ENCODE peak calls at places on chromosomes 3 and 15, in five cellular contexts. E is H1, Y is endothelial cell of umbilical vein, Z is HCT116, R is stomach. I is an unnamed sample.

GRCh38 chr3:5186854-5187151 is 704 bp upstream of the EDEM1 start:
- DNase-seq in Y (no peak), R (no peak), Z (no peak), E (no peak), I (no peak)

GRCh38 chr3:50050361-50050760 is 38.4 kb upstream of the RBM5 start:
- DNase-seq in R (no peak), Z (no peak), Y (peak), E (no peak), I (no peak)

GRCh38 chr3:174198199-174198598 is 660.9 kb upstream of the NAALADL2 start:
- DNase-seq in Z (no peak), R (no peak), Y (peak), E (no peak), I (no peak)

GRCh38 chr3:170485696-170486095 is 67.0 kb downstream of the CLDN11 start:
- DNase-seq in R (no peak), Z (no peak), E (no peak), Y (no peak), I (no peak)

GRCh38 chr3:35120026-35120425 is 519.3 kb upstream of the ARPP21 start:
- DNase-seq in Z (no peak), E (no peak), Y (no peak), R (no peak), I (no peak)

GRCh38 chr3:72100626-72101187 is 315.8 kb upstream of the PROK2 start:
- DNase-seq in R (peak), E (peak), Y (no peak), Z (no peak), I (no peak)

GRCh38 chr3:5709704-5710103 is 522.2 kb downstream of the EDEM1 start:
- DNase-seq in R (no peak), E (no peak), Y (no peak), Z (no peak), I (no peak)

GRCh38 chr15:40114218-40114617 is 5.5 kb upstream of the BMF start:
- DNase-seq in R (no peak), Y (no peak), Z (no peak), E (no peak), I (no peak)

GRCh38 chr15:41577863-41578735 is 19.1 kb downstream of the TYRO3 start:
- DNase-seq in Z (no peak), E (no peak), R (no peak), Y (no peak), I (no peak)

GRCh38 chr3:173399001-173399400 is 1.5 kb downstream of the NLGN1 start:
- DNase-seq in E (no peak), Y (peak), Z (no peak), R (no peak), I (no peak)

GRCh38 chr3:158659454-158660237 is 12.8 kb downstream of the LXN start:
- DNase-seq in E (peak), R (peak), Z (peak), Y (peak), I (no peak)

GRCh38 chr15:55627730-55628368 is 39.7 kb upstream of the PYGO1 start:
- DNase-seq in R (peak), Y (peak), E (no peak), Z (peak), I (no peak)

GRCh38 chr3:110454066-110454465 is 617.5 kb upstream of the NECTIN3 start:
- DNase-seq in E (no peak), R (no peak), Z (no peak), Y (peak), I (no peak)

GRCh38 chr15:66730168-66731014 is 28.4 kb downstream of the SMAD6 start:
- DNase-seq in Z (no peak), E (no peak), R (no peak), Y (peak), I (no peak)

GRCh38 chr15:98177950-98178848 is 217.7 kb downstream of the ARRDC4 start:
- DNase-seq in E (peak), R (peak), Y (peak), Z (peak), I (no peak)

GRCh38 chr15:43185161-43186002 is at the start of gene CCNDBP1:
- DNase-seq in E (peak), Z (peak), R (peak), Y (peak), I (no peak)

GRCh38 chr3:10299679-10300078 is 6.9 kb upstream of the GHRL start:
- DNase-seq in Z (no peak), E (no peak), R (no peak), Y (no peak), I (no peak)

GRCh38 chr15:66882251-66883020 is 180.4 kb downstream of the SMAD6 start:
- DNase-seq in R (no peak), Y (peak), E (peak), Z (no peak), I (peak)

GRCh38 chr3:8416965-8417364 is 84.7 kb upstream of the LMCD1 start:
- DNase-seq in Z (peak), Y (peak), R (peak), E (peak), I (no peak)

GRCh38 chr3:9955611-9956352 is 3.6 kb upstream of the PRRT3 start:
- DNase-seq in Y (no peak), E (no peak), R (no peak), Z (no peak), I (no peak)

GRCh38 chr3:159884661-159885402 is 103.8 kb upstream of the IL12A start:
- DNase-seq in Z (no peak), Y (peak), E (no peak), R (no peak), I (no peak)

GRCh38 chr3:128605091-128606046 is 45.2 kb downstream of the RPN1 start:
- DNase-seq in Y (no peak), E (no peak), R (no peak), Z (no peak), I (no peak)

GRCh38 chr3:113536627-113537101 is 4.3 kb downstream of the SIDT1 start:
- DNase-seq in R (no peak), Y (peak), Z (no peak), E (no peak), I (no peak)

GRCh38 chr3:184757010-184757651 is 45.3 kb upstream of the MAGEF1 start:
- DNase-seq in E (no peak), Y (peak), Z (no peak), R (peak), I (no peak)

GRCh38 chr15:87362531-87362930 is 894.0 kb downstream of the NTRK3 start:
- DNase-seq in Z (no peak), Y (no peak), R (no peak), E (no peak), I (no peak)

GRCh38 chr3:141399979-141400971 is 32.0 kb downstream of the ZBTB38 start:
- DNase-seq in E (no peak), Z (no peak), R (no peak), Y (no peak), I (no peak)
- TF ChIP-seq POLR2AphosphoS5 in E (no peak), Z (no peak), R (no peak), Y (no peak), I (no peak)

GRCh38 chr15:92820233-92821021 is 79.7 kb upstream of the CHD2 start:
- DNase-seq in Z (peak), Y (peak), E (peak), R (peak), I (no peak)
- TF ChIP-seq POLR2AphosphoS5 in Z (peak), Y (peak), E (peak), R (peak), I (peak)

GRCh38 chr3:177622982-177623617 is 425.8 kb upstream of the TBL1XR1 start:
- DNase-seq in Z (no peak), R (no peak), E (no peak), Y (no peak), I (no peak)
- TF ChIP-seq POLR2AphosphoS5 in Z (no peak), R (no peak), E (no peak), Y (no peak), I (no peak)

DNA sequence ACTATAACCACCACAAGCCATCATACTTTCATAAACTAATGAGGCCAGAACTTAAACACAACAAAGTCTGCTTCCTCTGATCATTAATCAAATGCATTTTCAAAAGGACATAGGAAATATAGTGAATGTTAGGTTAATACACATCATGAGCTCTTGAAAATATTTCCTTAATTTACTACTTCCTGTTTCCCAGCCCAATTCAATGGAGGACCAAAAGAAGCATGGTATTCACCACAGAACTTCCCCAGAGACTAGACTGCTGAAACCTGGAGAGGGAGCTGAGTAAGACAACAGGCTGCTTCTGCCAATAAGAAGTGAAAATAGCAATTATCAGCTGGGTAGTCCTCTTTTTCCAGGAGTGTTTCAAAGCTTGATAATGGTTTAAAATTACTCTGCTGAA is 250.2 kb downstream of the ULK4 start:
- DNase-seq in R (no peak), E (no peak), Y (peak), Z (no peak), I (no peak)
- TF ChIP-seq POLR2AphosphoS5 in R (no peak), E (no peak), Y (no peak), Z (no peak), I (no peak)

DNA sequence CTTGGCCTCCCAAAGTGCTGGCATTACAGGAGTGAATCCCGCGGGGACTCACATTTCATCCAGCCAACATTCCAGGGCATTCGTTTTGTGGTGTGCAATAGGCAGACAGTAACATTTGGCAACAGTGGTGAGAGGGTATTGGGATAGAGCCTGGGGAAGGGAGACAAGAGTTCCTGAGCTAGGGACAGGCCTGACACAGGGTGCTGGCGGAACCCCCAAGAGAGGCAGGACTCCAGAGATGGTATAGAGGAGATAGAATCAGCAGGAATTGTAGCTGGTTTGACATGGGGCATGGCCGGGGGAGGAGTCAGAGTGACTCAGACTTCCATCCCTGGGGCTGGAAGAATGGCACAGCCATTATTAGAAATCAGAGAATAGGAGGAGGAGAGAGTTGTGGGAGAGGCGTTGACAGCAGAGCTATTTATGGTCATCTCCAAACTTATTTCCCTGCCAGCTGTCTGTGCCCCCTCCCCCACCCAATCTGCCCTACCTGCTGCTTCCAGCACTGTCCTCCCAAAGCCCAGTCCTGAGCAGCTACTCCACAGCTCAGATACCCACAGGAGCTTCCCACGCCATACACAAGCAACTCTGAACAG is 4.4 kb upstream of the IDH2 start:
- DNase-seq in R (no peak), E (no peak), Z (no peak), Y (peak), I (no peak)
- TF ChIP-seq POLR2AphosphoS5 in R (no peak), E (no peak), Z (no peak), Y (no peak), I (no peak)

DNA sequence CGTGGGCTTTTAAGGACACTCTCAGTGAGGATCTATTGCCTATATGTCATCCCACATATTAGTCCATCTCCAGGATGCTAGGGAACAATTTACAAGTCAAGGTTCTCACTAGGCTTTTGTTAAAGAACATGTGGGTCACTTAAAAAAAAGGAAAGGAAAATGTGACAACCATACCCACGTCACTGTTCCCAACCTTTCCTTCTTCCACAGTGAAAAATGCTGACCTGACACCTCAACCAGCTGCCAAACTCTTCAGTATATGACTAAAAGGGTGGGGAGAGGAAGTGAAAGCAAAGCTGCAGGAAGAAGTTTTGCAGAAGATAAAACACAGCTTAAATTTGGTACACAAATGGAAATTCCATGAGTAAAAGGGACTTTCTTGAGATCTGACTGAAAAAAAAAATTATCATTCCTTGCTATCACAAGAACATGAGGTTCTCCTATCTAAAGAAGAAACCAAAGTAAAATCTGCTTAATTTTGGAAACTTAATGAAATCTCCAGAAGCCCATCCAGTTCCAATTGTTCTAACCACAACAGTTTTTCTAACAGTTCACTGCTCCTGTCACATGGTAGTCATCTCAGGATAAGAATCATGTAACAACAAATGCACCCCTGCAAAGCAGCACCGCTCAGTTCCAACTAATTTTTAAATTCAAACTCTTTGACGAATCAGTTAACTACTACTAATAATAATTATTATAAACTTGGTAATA is 117.0 kb upstream of the TSPAN3 start:
- DNase-seq in R (no peak), E (no peak), Y (peak), Z (no peak), I (no peak)
- TF ChIP-seq POLR2AphosphoS5 in R (peak), E (no peak), Y (peak), Z (no peak), I (peak)

DNA sequence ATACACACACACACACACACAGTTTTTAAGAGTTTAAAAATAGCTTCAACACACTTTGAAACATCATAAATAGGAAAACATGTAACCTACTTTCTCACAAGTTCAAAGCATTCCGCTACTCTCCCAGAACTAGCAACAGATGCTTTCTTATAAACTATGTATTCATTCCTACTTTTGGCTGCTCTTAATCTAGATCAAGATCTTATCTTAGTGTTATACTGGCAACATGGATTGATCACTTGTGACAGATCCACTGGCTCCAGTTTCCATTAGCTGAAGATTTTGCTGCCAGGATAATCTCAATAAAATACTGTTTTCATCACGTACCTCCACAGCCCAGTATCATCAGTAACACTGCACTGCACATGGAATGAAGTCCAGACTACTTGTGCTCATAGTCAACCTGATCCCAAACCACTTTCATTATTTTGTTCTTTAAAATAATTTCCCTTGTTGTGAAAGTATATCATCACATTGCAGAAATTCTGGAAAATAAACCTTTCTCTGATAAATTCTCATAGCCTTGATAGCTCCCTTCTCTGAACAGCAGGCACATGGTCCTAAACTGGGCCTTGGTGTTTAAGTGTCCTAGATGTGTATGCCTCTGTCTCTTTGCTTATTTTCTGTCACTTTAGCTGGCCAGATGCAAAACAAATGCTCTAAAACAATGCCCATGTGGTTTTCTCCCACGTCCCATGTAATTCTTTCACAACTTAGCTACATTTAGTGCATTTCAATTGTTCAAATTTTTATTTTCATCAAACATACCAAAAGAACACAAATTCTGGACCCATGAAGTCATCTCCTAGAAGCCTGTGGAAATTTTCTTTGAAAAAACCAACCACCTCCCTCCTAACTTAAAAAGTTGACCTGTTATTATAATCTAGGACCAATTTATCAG is 491.5 kb upstream of the AGTR1 start:
- DNase-seq in E (no peak), R (no peak), Y (no peak), Z (no peak), I (no peak)
- TF ChIP-seq POLR2AphosphoS5 in E (no peak), R (no peak), Y (no peak), Z (no peak), I (no peak)

I was measured in vagina.